ENCODE peak calls at places on chromosomes 4 and X, in five cellular contexts. P is aorta; Y is upper lobe of right lung; E is pancreas; D is CD4-positive, alpha-beta memory T cell. W is an unnamed sample.

GRCh38 chr4:74948279-74948678 is 15.4 kb downstream of the PARM1 start:
- DNase-seq in P (no peak), Y (no peak), E (no peak), D (no peak), W (no peak)

GRCh38 chr4:186027405-186027804 is 41.6 kb upstream of the TLR3 start:
- DNase-seq in P (no peak), Y (no peak), E (no peak), D (no peak), W (no peak)

GRCh38 chr4:90171491-90171890 is 44.3 kb downstream of the CCSER1 start:
- DNase-seq in P (no peak), Y (no peak), E (no peak), D (no peak), W (no peak)

GRCh38 chr4:5953003-5953951 is 60.4 kb upstream of the CRMP1 start:
- DNase-seq in P (no peak), Y (peak), E (no peak), D (no peak), W (no peak)

GRCh38 chr4:153265311-153266047 is 61.2 kb downstream of the TRIM2 start:
- DNase-seq in P (no peak), Y (no peak), E (no peak), D (no peak), W (no peak)

GRCh38 chr4:25865586-25865985 is 2.8 kb upstream of the SEL1L3 start:
- DNase-seq in P (no peak), Y (no peak), E (peak), D (no peak), W (no peak)

GRCh38 chr4:139085141-139085540 is 69.6 kb downstream of the NOCT start:
- DNase-seq in P (no peak), Y (no peak), E (no peak), D (no peak), W (no peak)

GRCh38 chrX:44451056-44451455 is 91.6 kb downstream of the FUNDC1 start:
- DNase-seq in P (no peak), Y (no peak), E (no peak), D (no peak), W (no peak)

GRCh38 chr4:8540586-8540985 is 39.6 kb upstream of the GPR78 start:
- DNase-seq in P (no peak), Y (peak), E (no peak), D (no peak), W (no peak)

GRCh38 chr4:156915216-156915615 is 56.4 kb downstream of the PDGFC start:
- DNase-seq in P (no peak), Y (no peak), E (no peak), D (no peak), W (no peak)

GRCh38 chr4:140054861-140055260 is 99.1 kb downstream of the MAML3 start:
- DNase-seq in P (no peak), Y (no peak), E (no peak), D (no peak), W (no peak)

DNA sequence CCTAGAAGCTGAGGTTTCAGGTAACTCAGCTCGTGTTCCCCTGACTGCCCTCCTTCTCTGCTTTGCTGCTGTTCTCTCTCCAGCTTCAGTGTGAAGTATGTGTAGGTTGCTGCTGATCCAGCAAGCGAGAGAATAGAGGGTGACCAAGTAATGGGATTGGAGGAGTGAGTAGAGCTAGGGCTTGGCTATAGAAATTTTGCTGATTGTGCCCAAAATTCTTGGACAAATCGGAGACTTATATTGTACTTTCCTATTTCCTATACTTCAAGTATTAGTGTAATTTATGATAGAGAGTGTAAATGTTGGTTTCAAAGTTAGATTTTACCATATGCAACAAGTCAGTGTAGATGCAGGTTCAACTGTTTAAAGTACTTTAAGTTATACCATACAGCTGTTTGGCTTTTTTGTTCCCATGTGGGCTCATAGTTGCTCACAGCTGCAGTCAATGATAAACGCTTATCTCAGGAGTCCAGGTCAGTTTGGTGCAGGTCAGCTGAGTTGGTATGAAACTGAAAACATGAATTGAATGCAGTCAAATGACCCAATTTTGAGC is 48.0 kb downstream of the RAPGEF2 start:
- DNase-seq in P (no peak), Y (no peak), E (no peak), D (no peak), W (no peak)
- H3K27ac ChIP-seq in P (no peak), Y (no peak), E (no peak), D (no peak), W (no peak)

DNA sequence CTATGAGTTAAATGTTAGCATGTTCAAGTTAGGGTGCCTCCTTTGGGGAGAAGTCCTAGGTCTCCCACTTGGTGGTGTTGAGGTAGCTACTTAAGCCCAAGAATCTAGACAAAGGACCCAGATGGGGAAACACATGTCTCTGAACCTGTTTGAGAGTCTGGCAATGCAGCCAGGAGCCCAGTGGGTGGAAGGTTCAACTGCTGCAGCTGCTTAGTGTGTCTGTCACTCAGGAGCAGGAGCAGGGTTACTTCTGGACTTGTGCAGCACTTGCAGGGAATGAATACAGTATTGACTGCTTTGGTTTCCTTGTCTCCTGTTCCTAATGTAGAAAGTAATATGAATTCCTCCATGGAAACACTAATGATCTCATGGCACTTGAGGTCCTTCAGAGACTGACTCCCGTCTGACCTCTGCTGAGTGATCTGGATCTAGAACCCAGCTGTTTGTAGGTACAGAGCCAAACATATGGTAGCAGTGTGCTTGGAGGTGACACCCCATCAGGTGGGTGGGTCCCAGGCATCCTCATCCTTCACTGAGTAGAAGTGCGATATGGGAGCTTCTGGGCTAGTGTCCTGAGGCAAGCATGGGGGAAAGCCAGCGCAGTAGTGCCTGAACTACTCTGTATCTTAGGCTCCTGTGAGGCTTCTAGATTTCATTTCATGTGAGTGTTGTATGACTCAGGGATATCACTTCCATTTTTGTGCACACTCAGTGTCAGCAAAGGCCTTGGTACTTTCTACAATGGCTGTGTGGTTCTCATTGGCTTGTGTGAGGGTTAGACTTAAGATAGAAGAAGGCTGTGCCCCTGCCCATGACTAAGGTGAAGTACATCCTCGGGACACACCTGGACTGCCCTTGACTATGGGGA is 85.0 kb upstream of the WDR1 start:
- DNase-seq in P (no peak), Y (no peak), E (no peak), D (no peak), W (no peak)
- H3K27ac ChIP-seq in P (no peak), Y (no peak), E (no peak), D (no peak), W (no peak)

GRCh38 chrX:45758738-45759397 is 558.2 kb upstream of the DIPK2B start:
- DNase-seq in P (no peak), Y (no peak), E (no peak), D (peak), W (no peak)

GRCh38 chrX:45757272-45757671 is 556.6 kb upstream of the DIPK2B start:
- DNase-seq in P (no peak), Y (no peak), E (no peak), D (no peak), W (no peak)

GRCh38 chrX:45756562-45756961 is 555.9 kb upstream of the DIPK2B start:
- DNase-seq in P (no peak), Y (no peak), E (no peak), D (peak), W (no peak)

GRCh38 chrX:45758319-45758718 is 557.6 kb upstream of the DIPK2B start:
- DNase-seq in P (no peak), Y (no peak), E (no peak), D (peak), W (peak)

GRCh38 chrX:45755719-45756118 is 555.0 kb upstream of the DIPK2B start:
- DNase-seq in P (no peak), Y (no peak), E (no peak), D (no peak), W (no peak)
- H3K27ac ChIP-seq in P (no peak), Y (no peak), E (no peak), D (peak), W (no peak)

GRCh38 chr4:7068279-7068842 is 497 bp upstream of the GRPEL1 start:
- DNase-seq in P (no peak), Y (no peak), E (peak), D (no peak), W (no peak)
- H3K27ac ChIP-seq in P (peak), Y (peak), E (peak), D (peak), W (peak)

GRCh38 chr4:56315543-56315942 is 71.7 kb downstream of the AASDH start:
- DNase-seq in P (no peak), Y (no peak), E (no peak), D (no peak), W (no peak)
- H3K27ac ChIP-seq in P (no peak), Y (no peak), E (no peak), D (no peak), W (no peak)

W was measured in brain microvascular endothelial cell.